ENCODE peak calls at places on chromosomes 2 and 18, in four cellular contexts. N is neural crest cell, K is IMR-90, J is AG10803. H is an unnamed sample.
A peak's percentile ranks its signal among the peaks of the same experiment; 100 is the strongest.

GRCh38 chr18:20971886-20972267 is 139.7 kb downstream of the ROCK1 start:
- DNase-seq in J (peak; percentile 25), K (peak; percentile 19), N (no peak), H (peak; percentile 10)

GRCh38 chr2:113126845-113127645 is at the start of gene IL1RN:
- DNase-seq in N (no peak), J (no peak), K (no peak), H (no peak)

GRCh38 chr2:98454500-98455235 is 10.0 kb downstream of the INPP4A start:
- DNase-seq in K (peak; percentile 49), J (no peak), N (no peak), H (no peak)

GRCh38 chr2:61689526-61689925 is 151.4 kb upstream of the XPO1 start:
- DNase-seq in K (peak; percentile 20), N (no peak), J (no peak), H (no peak)

GRCh38 chr2:188527110-188527509 is 235.4 kb downstream of the GULP1 start:
- DNase-seq in J (peak; percentile 22), N (no peak), K (peak; percentile 19), H (no peak)

GRCh38 chr2:72149556-72150156 is 2.0 kb upstream of the CYP26B1 start:
- DNase-seq in K (peak; percentile 14), N (no peak), J (no peak), H (no peak)

GRCh38 chr2:241282553-241282952 is 32.9 kb downstream of the HDLBP start:
- DNase-seq in J (no peak), K (no peak), N (no peak), H (no peak)

GRCh38 chr2:37005118-37005868 is 39.0 kb upstream of the STRN start:
- DNase-seq in K (peak; percentile 23), J (peak; percentile 5), N (no peak), H (peak; percentile 20)

GRCh38 chr2:181241366-181241765 is 215.8 kb upstream of the ITGA4 start:
- DNase-seq in K (no peak), N (no peak), J (no peak), H (no peak)

GRCh38 chr18:35616664-35617423 is 35.3 kb downstream of the GALNT1 start:
- DNase-seq in K (peak; percentile 92), N (no peak), J (peak; percentile 60), H (peak; percentile 77)

GRCh38 chr2:159449504-159450124 is 163.1 kb upstream of the WDSUB1 start:
- DNase-seq in N (no peak), J (no peak), K (peak; percentile 7), H (no peak)

GRCh38 chr2:16633632-16634430 is 31.8 kb downstream of the CYRIA start:
- DNase-seq in K (peak; percentile 55), J (no peak), N (no peak), H (no peak)

GRCh38 chr2:156901373-156902031 is 356.0 kb upstream of the GALNT5 start:
- DNase-seq in J (peak; percentile 56), K (peak; percentile 67), N (no peak), H (no peak)

GRCh38 chr2:68203587-68203986 is 45.9 kb downstream of the PNO1 start:
- DNase-seq in N (no peak), J (no peak), K (no peak), H (no peak)

GRCh38 chr2:84165256-84165655 is 293.8 kb downstream of the SUCLG1 start:
- DNase-seq in J (no peak), K (no peak), N (no peak), H (no peak)

GRCh38 chr18:25862881-25863600 is 227.4 kb downstream of the SS18 start:
- DNase-seq in K (no peak), N (no peak), J (peak; percentile 37), H (no peak)

GRCh38 chr18:11114653-11115052 is 34.7 kb downstream of the PIEZO2 start:
- DNase-seq in J (no peak), N (no peak), K (peak; percentile 66), H (no peak)

GRCh38 chr2:64283641-64284371 is 139.6 kb upstream of the PELI1 start:
- DNase-seq in K (no peak), N (no peak), J (peak; percentile 80), H (no peak)

GRCh38 chr18:13235326-13235937 is 16.9 kb downstream of the LDLRAD4 start:
- DNase-seq in N (no peak), K (no peak), J (peak; percentile 17), H (no peak)

GRCh38 chr2:204321910-204322765 is 223.1 kb upstream of the PARD3B start:
- DNase-seq in N (no peak), K (peak; percentile 62), J (peak; percentile 52), H (no peak)

GRCh38 chr2:127410871-127411396 is 7.3 kb upstream of the PROC start:
- DNase-seq in N (no peak), K (peak; percentile 56), J (peak; percentile 90), H (no peak)

GRCh38 chr2:68747413-68747812 is 12.8 kb downstream of the ARHGAP25 start:
- DNase-seq in J (no peak), N (no peak), K (no peak), H (no peak)

GRCh38 chr2:159213296-159213695 is 73.2 kb downstream of the WDSUB1 start:
- DNase-seq in K (no peak), J (no peak), N (no peak), H (no peak)

GRCh38 chr2:190938761-190939335 is 58.2 kb downstream of the GLS start:
- DNase-seq in J (no peak), N (no peak), K (peak; percentile 47), H (no peak)

GRCh38 chr18:36544036-36544725 is 246.7 kb downstream of the FHOD3 start:
- DNase-seq in J (peak; percentile 13), K (no peak), N (no peak), H (no peak)

GRCh38 chr2:156466739-156467405 is 30.7 kb downstream of the GPD2 start:
- DNase-seq in K (peak; percentile 50), N (no peak), J (peak; percentile 75), H (no peak)

GRCh38 chr2:190410171-190410570 is 2.0 kb downstream of the MFSD6 start:
- DNase-seq in J (no peak), K (no peak), N (no peak), H (no peak)

GRCh38 chr2:160592993-160593392 is 99.4 kb upstream of the RBMS1 start:
- DNase-seq in N (no peak), J (no peak), K (no peak), H (no peak)

GRCh38 chr18:13308369-13308768 is 89.8 kb downstream of the LDLRAD4 start:
- DNase-seq in K (no peak), J (no peak), N (no peak), H (no peak)

GRCh38 chr2:140808816-140809215 is 1322.0 kb downstream of the LRP1B start:
- DNase-seq in N (no peak), J (no peak), K (no peak), H (no peak)

GRCh38 chr2:180871649-180872048 is 108.8 kb upstream of the UBE2E3 start:
- DNase-seq in N (no peak), J (peak; percentile 12), K (no peak), H (no peak)

GRCh38 chr2:61463769-61464475 is 7.0 kb downstream of the USP34 start:
- DNase-seq in N (no peak), K (no peak), J (no peak), H (no peak)

GRCh38 chr2:85604568-85605339 is 2.3 kb upstream of the TMEM150A start:
- DNase-seq in J (peak; percentile 29), N (no peak), K (no peak), H (no peak)

GRCh38 chr2:116975580-116975979 is 838.9 kb upstream of the DDX18 start:
- DNase-seq in N (no peak), K (no peak), J (no peak), H (no peak)

GRCh38 chr2:231707625-231708049 is 688 bp upstream of the PTMA start:
- DNase-seq in N (peak; percentile 65), K (no peak), J (peak; percentile 26), H (no peak)

GRCh38 chr2:1605102-1605501 is 139.2 kb downstream of the PXDN start:
- DNase-seq in K (peak; percentile 53), N (no peak), J (no peak), H (no peak)

GRCh38 chr2:198483046-198483445 is 678.7 kb downstream of the PLCL1 start:
- DNase-seq in J (peak; percentile 42), N (no peak), K (no peak), H (no peak)

GRCh38 chr18:79436556-79437275 is 41.0 kb downstream of the NFATC1 start:
- DNase-seq in J (no peak), K (no peak), N (no peak), H (no peak)

GRCh38 chr18:394997-395383 is 105.5 kb downstream of the COLEC12 start:
- DNase-seq in N (no peak), J (peak; percentile 100), K (peak; percentile 75), H (no peak)

DNA sequence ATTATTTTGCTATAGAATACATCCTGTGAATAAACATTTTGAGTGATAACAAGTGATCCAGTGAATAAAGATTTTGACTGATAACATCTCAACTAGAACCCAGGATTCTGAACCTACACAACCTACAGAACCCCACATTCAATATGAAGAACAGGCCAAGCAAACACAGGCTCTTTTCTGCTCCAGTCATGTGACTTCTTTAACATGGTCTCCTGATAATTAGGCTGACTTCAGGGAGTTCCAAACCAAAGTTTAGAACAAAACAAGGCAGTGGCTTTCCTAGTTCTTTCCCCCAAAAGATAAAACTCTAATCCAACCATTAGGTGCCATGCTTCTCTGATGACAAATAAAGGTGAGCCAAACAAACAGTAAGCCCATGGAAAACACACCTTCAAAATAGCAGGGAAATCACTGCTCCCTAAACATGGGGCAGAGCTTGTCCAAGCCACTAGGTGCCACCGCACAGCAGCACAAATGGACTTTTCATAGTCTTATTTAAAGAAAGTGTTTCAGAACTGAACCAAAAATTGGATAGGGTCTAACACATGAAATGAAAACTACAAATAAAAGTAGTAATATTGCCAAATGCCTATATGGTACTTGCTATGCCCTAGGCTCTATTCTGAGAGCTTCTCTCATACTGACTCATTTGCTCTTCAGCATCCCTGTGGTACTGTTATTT is 95.3 kb downstream of the EVA1A start:
- DNase-seq in N (no peak), K (peak; percentile 55), J (peak; percentile 53), H (no peak)
- TF ChIP-seq CTCF in N (peak; percentile 50), K (peak; percentile 71), J (peak; percentile 77), H (peak; percentile 23)

DNA sequence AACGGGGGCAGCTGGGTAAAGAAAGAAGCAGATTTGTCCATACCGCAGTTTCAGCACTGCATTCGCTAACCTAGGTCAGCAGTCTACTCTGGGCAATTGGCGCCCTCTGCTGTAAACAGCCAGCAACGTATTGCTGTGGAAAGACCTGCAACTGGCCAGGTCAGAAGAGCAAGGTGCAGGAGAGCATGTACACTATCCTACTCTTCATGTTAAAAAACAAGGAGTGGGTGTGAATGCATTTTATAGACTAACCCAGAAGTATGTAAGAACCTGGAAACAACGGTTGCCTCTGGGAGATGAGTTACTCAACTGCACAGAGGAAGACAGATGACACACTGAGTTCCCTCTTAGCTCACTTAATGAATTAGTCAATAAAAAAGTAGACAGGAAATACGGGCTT is 6.2 kb downstream of the MRPS5 start:
- DNase-seq in K (peak; percentile 61), N (peak; percentile 67), J (peak; percentile 61), H (no peak)
- TF ChIP-seq CTCF in K (peak; percentile 76), N (peak; percentile 87), J (peak; percentile 85), H (peak; percentile 93)

GRCh38 chr2:233919938-233920337 is 2.8 kb downstream of the TRPM8 start:
- DNase-seq in K (peak; percentile 61), N (no peak), J (no peak), H (peak; percentile 45)

GRCh38 chr2:233912799-233913423 is 4.3 kb upstream of the TRPM8 start:
- DNase-seq in N (peak; percentile 60), K (peak; percentile 37), J (no peak), H (no peak)

GRCh38 chr2:233919319-233919718 is 2.1 kb downstream of the TRPM8 start:
- DNase-seq in K (no peak), N (no peak), J (no peak), H (no peak)

GRCh38 chr2:233917146-233917545 is at the start of gene TRPM8:
- DNase-seq in N (no peak), K (no peak), J (no peak), H (no peak)

GRCh38 chr2:233915133-233915532 is 2.0 kb upstream of the TRPM8 start:
- DNase-seq in N (no peak), J (no peak), K (peak; percentile 3), H (no peak)
- TF ChIP-seq CTCF in N (peak; percentile 46), J (no peak), K (peak; percentile 8), H (peak; percentile 76)

GRCh38 chr2:237085261-237086221 is at the start of gene COPS8:
- DNase-seq in K (peak; percentile 91), J (peak; percentile 91), N (peak; percentile 88), H (peak; percentile 57)
- TF ChIP-seq CTCF in K (peak; percentile 26), J (peak; percentile 31), N (no peak), H (peak; percentile 48)

H was measured in Panc1.